ENCODE peak calls at places on chromosomes 6 and 20, in four cellular contexts. T is mesenchymal stem cell; N is CD8-positive, alpha-beta T cell; L is A549. O is an unnamed sample. For H3K4me1, the result is how much of the 10 kb centered on the place peaks cover.

GRCh38 chr20:51022803-51023616 is at the start of gene KCNG1:
- DNase-seq in N (no peak), L (peak), T (peak), O (peak)

GRCh38 chr6:142697912-142698311 is 247.1 kb downstream of the HIVEP2 start:
- DNase-seq in N (no peak), L (no peak), T (no peak), O (no peak)

GRCh38 chr6:5401845-5402738 is 140.8 kb downstream of the FARS2 start:
- DNase-seq in T (peak), N (no peak), L (no peak), O (no peak)

GRCh38 chr6:127950566-127951141 is 49.8 kb upstream of the THEMIS start:
- DNase-seq in N (no peak), L (no peak), T (no peak), O (no peak)

GRCh38 chr6:82988904-82989303 is 76.7 kb downstream of the UBE3D start:
- DNase-seq in T (peak), L (no peak), N (no peak), O (no peak)

GRCh38 chr20:24951536-24952047 is 2.5 kb downstream of the CST7 start:
- DNase-seq in N (peak), T (no peak), L (no peak), O (no peak)

GRCh38 chr6:38149526-38149925 is 330.0 kb downstream of the ZFAND3 start:
- DNase-seq in L (no peak), N (no peak), T (no peak), O (no peak)

GRCh38 chr6:36938536-36938935 is 16.0 kb upstream of the PI16 start:
- DNase-seq in N (no peak), L (no peak), T (peak), O (no peak)

GRCh38 chr6:164034602-164035140 is 620.2 kb downstream of the QKI start:
- DNase-seq in N (no peak), L (no peak), T (no peak), O (no peak)

GRCh38 chr6:7246401-7247178 is 66.4 kb downstream of the SSR1 start:
- DNase-seq in N (no peak), T (no peak), L (no peak), O (peak)

GRCh38 chr20:25496968-25497401 is 88.3 kb downstream of the NINL start:
- DNase-seq in L (no peak), T (peak), N (no peak), O (no peak)

GRCh38 chr6:116877743-116878142 is 701 bp downstream of the RFX6 start:
- DNase-seq in N (no peak), L (no peak), T (no peak), O (no peak)

GRCh38 chr6:71294121-71294523 is 5.5 kb downstream of the OGFRL1 start:
- DNase-seq in N (no peak), L (no peak), T (peak), O (no peak)

GRCh38 chr6:144055121-144055931 is 40.0 kb downstream of the SF3B5 start:
- DNase-seq in T (no peak), L (no peak), N (peak), O (no peak)

GRCh38 chr20:46865824-46866223 is 28.8 kb upstream of the EYA2 start:
- DNase-seq in N (no peak), T (no peak), L (no peak), O (no peak)

GRCh38 chr6:95601133-95601532 is 23.8 kb downstream of the MANEA start:
- DNase-seq in T (peak), L (no peak), N (no peak), O (no peak)

DNA sequence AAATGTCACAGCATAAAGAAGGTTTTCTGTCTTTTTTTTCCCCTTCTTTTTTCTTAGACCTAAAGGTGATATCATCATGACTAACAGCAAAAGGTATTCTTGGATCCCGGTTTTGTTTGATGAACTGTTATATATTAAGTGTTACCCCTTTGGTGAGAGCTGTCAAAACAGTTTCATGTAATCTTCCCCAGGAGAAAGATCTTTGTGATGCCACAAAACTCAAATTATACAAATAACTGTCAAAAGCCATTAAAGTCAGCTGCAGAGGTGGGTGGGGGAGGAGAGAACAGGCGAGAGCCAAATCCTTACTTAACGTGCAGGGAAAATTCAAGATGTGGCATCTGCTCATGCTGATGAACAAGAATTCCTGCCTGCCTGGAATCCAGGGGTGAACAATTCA is 258.2 kb downstream of the BMP7 start:
- DNase-seq in N (no peak), L (no peak), T (no peak), O (no peak)
- H3K4me1 ChIP-seq in N (under half), L (under half), T (under half), O (under half)

DNA sequence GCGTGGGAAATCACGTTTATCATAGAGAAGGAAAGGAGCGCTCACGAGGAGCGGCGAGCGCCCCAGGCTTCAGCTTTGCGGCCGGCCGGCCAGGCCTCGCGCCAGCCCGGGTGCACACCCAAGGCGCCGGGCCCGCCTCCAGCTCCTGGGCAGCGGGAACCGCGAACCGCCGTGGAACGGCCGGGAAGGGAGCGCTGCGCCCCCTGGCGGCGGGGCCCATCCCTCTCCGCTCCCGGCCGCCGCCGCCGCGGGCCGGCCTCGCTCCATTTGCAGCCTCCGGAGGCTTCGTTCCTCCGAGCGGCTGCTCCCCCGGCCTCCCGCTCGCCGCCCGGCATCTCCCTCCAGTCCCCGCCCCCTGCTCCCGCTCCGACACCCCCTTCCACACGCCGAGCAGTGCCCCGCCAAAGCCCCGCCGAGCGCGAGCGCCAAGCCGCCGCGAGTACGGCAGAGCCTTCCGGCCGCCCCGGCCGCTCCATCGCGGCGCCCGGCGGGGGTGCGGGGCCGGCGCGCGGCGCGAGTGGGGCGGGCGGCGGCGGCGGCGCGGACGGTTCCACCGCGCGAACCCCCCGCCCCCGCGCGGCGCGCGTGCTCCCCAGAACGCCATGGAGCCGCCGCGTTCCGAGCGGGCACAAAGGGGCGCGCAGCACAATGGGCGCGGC is 973 bp downstream of the BEND3 start:
- DNase-seq in L (peak), T (peak), N (peak), O (peak)
- H3K4me3 ChIP-seq in L (peak), T (peak), N (peak), O (peak)

DNA sequence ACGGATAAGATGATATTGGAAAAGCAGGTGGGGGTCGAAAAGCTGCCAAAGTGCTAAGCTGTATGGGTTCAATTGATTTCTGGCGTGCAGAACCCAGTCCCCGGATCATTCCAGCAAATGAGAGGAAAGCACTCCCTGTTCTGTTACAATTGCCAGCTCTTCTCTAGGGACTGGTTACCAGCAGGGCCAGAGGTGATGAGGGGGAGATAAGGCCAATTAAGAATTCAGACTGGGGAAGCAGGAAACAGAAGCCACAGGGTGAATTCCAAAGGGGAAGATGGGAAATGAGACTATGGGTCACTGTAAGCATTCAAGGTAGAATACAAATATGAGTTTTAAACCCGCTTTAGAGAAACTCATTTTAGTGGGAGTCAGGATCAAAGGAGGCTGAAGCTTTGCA is 349.4 kb upstream of the MAP3K7 start:
- DNase-seq in L (no peak), N (no peak), T (no peak), O (no peak)
- H3K27ac ChIP-seq in L (no peak), N (no peak), T (no peak), O (no peak)

GRCh38 chr20:58407201-58407873 is 18.3 kb downstream of the VAPB start:
- DNase-seq in T (peak), N (no peak), L (no peak), O (no peak)

GRCh38 chr20:58405504-58406291 is 16.7 kb downstream of the VAPB start:
- DNase-seq in N (no peak), L (no peak), T (peak), O (no peak)

GRCh38 chr20:58407966-58408557 is 19.0 kb downstream of the VAPB start:
- DNase-seq in T (peak), L (no peak), N (no peak), O (no peak)

GRCh38 chr20:58406422-58407001 is 17.5 kb downstream of the VAPB start:
- DNase-seq in T (peak), L (no peak), N (no peak), O (no peak)

GRCh38 chr20:58408603-58409246 is 19.7 kb downstream of the VAPB start:
- DNase-seq in L (no peak), T (peak), N (no peak), O (no peak)
- H3K4me1 ChIP-seq in L (under half), T (under half), N (under half), O (half or more)

GRCh38 chr6:147677647-147678046 is 169.2 kb downstream of the SAMD5 start:
- DNase-seq in N (no peak), T (no peak), L (no peak), O (no peak)

GRCh38 chr6:147675281-147675680 is 166.8 kb downstream of the SAMD5 start:
- DNase-seq in T (no peak), N (no peak), L (no peak), O (no peak)

GRCh38 chr6:147676468-147676867 is 168.0 kb downstream of the SAMD5 start:
- DNase-seq in N (no peak), L (no peak), T (no peak), O (no peak)

GRCh38 chr6:147676896-147677295 is 168.4 kb downstream of the SAMD5 start:
- DNase-seq in L (no peak), N (no peak), T (no peak), O (no peak)

DNA sequence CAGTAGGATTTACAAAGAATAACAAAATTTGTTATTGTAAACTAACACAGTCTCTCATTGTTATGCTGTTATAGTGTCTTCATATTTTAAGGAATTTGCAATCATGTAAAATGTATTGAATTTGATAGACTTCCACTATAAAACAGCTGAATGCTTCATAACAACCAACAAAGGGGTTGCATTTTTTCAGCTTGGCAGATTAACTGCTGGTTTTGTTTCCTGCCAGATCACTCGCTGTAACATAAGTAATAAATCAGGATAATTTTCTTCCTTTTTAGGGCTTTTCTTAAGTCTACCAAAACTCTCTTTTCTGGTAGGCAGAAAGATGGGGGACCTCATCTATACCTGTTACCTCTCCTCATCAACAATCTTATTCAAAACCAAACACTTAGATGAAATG is 169.8 kb downstream of the SAMD5 start:
- DNase-seq in N (no peak), L (no peak), T (no peak), O (no peak)
- H3K4me3 ChIP-seq in N (no peak), L (no peak), T (no peak), O (no peak)

DNA sequence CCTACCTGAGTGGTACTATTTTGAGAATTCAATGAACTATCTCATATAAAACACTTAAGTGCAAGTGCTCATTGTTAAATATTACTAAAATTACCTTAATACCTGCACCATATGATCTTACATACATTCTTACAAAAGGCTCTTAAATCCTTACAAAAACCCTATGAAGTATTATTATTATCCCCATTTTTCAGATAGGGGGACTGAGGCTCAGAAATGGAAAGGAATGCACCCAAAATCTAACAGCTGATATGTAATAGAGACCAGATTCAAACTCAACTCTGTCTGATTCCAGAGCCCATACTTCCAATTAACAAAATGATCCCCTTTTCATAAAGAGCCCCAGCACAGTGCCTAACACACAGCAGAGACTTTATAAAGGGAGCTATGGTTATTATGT is 17.5 kb downstream of the BCL2L1 start:
- DNase-seq in L (no peak), N (no peak), T (no peak), O (no peak)
- H3K27ac ChIP-seq in L (peak), N (no peak), T (peak), O (peak)

DNA sequence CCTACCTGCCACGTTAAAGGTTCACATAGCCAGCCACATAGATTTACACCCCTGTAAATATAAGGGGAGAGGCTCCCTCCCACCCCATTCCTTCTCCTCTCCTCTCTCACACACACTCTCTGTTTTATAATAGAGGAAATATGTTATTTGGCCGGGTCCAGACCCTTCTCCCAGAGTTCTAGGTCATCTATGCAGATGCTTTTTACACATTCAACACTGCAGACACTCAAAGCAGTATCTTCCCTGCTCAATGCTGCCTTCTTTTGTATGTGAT is 706 bp upstream of the DEK start:
- DNase-seq in N (no peak), T (no peak), L (no peak), O (no peak)
- H3K4me1 ChIP-seq in N (under half), T (under half), L (under half), O (under half)

GRCh38 chr6:30101423-30101938 is 11.4 kb downstream of the TRIM31 start:
- DNase-seq in N (no peak), L (peak), T (peak), O (no peak)

GRCh38 chr6:30101939-30102700 is 10.8 kb downstream of the TRIM31 start:
- DNase-seq in T (peak), L (peak), N (peak), O (peak)

GRCh38 chr6:30100585-30101422 is 12.1 kb downstream of the TRIM31 start:
- DNase-seq in T (no peak), L (no peak), N (no peak), O (peak)

GRCh38 chr6:30097902-30098606 is 14.8 kb downstream of the TRIM31 start:
- DNase-seq in L (no peak), T (no peak), N (no peak), O (no peak)

DNA sequence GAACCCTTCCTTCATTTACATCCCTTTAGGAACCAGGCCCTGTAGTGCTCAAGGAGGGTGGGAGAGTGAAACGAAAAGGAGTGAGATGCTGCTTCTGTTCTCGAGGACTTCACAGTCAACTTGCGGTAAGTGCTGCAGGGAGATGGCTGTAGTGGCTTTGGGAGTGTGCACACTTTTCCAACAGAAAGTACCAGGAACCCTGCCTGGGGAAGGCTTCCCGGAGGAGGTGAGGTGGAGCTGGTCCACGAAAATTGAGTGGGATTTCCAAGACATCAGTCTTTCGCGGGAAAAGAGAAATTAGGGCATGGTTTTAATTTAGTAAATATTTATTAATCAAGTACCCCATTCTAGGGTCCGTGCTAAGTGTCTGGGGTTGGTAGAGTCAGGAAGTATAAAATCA is 12.7 kb downstream of the TRIM31 start:
- DNase-seq in T (no peak), N (no peak), L (no peak), O (no peak)
- H3K4me3 ChIP-seq in T (peak), N (no peak), L (no peak), O (peak)

DNA sequence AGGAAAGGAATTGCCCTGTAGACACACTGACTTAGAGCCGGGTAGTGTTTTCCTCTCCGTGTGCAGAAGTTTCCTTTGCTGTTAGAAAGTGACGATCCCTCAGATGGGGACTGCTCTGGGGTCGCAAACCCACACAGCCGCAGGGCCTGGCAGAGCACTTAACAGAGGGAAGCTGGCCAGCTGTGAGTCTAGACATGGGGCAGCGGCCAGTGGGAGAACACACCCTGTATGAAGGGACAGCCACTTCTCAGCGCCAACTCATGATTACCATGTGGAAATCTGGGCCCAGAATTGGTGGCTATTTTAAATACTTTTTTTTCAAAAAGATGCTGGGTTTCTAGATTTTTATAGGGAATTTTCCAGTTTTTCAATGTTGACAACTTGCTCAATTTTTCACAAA is 39.4 kb downstream of the SLC9A8 start:
- DNase-seq in T (peak), N (no peak), L (no peak), O (no peak)
- H3K27ac ChIP-seq in T (no peak), N (no peak), L (peak), O (peak)

GRCh38 chr6:99424022-99424421 is 1.1 kb downstream of the PNISR start:
- DNase-seq in L (no peak), T (no peak), N (no peak), O (no peak)

GRCh38 chr6:99426454-99426762 is 1.3 kb upstream of the PNISR start:
- DNase-seq in T (no peak), N (no peak), L (no peak), O (no peak)

GRCh38 chr6:99425647-99426453 is 742 bp upstream of the PNISR start:
- DNase-seq in T (peak), L (peak), N (peak), O (peak)

GRCh38 chr6:99424761-99425646 is at the start of gene PNISR:
- DNase-seq in L (peak), N (peak), T (peak), O (peak)

GRCh38 chr6:99422912-99423311 is 2.2 kb downstream of the PNISR start:
- DNase-seq in T (no peak), L (no peak), N (no peak), O (no peak)
- H3K4me1 ChIP-seq in T (under half), L (under half), N (half or more), O (half or more)

O was measured in psoas muscle.